ENCODE peak calls at places on chromosomes 2 and 18, in four cellular contexts. Q is left ventricle myocardium inferior; W is CD8-positive, alpha-beta T cell; I is fibroblast of lung. S is an unnamed sample.
A peak's percentile ranks its signal among the peaks of the same experiment; 100 is the strongest.

GRCh38 chr2:45715601-45716379 is 64.3 kb downstream of the PRKCE start:
- DNase-seq in I (no peak), W (no peak), Q (no peak), S (no peak)

GRCh38 chr2:219362524-219363164 is 25.1 kb downstream of the DNPEP start:
- DNase-seq in W (no peak), I (peak; percentile 98), Q (peak; percentile 61), S (no peak)

GRCh38 chr2:20633794-20634259 is 17.1 kb downstream of the HS1BP3 start:
- DNase-seq in Q (peak; percentile 36), I (no peak), W (no peak), S (peak; percentile 90)

GRCh38 chr2:150280255-150280654 is 207.2 kb downstream of the RND3 start:
- DNase-seq in I (peak; percentile 70), Q (no peak), W (no peak), S (no peak)

GRCh38 chr18:6289454-6290242 is 125.1 kb downstream of the L3MBTL4 start:
- DNase-seq in I (no peak), W (no peak), Q (no peak), S (no peak)

GRCh38 chr2:529425-529824 is 147.8 kb downstream of the TMEM18 start:
- DNase-seq in Q (no peak), I (no peak), W (no peak), S (no peak)

GRCh38 chr2:148483675-148484074 is 160.9 kb upstream of the EPC2 start:
- DNase-seq in W (no peak), Q (no peak), I (peak; percentile 28), S (no peak)

GRCh38 chr2:224584768-224585204 is 377 bp downstream of the CUL3 start:
- DNase-seq in I (peak; percentile 45), Q (peak; percentile 55), W (peak; percentile 70), S (no peak)

GRCh38 chr2:71455741-71456569 is 2.6 kb downstream of the DYSF start:
- DNase-seq in Q (peak; percentile 69), W (no peak), I (peak; percentile 48), S (no peak)

GRCh38 chr2:3264010-3264744 is 113.4 kb downstream of the EIPR1 start:
- DNase-seq in I (no peak), W (no peak), Q (no peak), S (no peak)

GRCh38 chr2:127638361-127639110 is 7.4 kb upstream of the GPR17 start:
- DNase-seq in W (no peak), Q (no peak), I (no peak), S (no peak)

GRCh38 chr2:86772626-86773025 is 18.1 kb downstream of the CD8A start:
- DNase-seq in W (no peak), I (no peak), Q (no peak), S (no peak)

GRCh38 chr18:45004531-45004930 is 323.8 kb downstream of the SETBP1 start:
- DNase-seq in W (no peak), I (peak; percentile 61), Q (no peak), S (no peak)

GRCh38 chr2:223537669-223538601 is 64.2 kb downstream of the SCG2 start:
- DNase-seq in I (peak; percentile 73), Q (no peak), W (no peak), S (no peak)

GRCh38 chr2:69954069-69954468 is 7.4 kb downstream of the ASPRV1 start:
- DNase-seq in W (no peak), Q (no peak), I (no peak), S (no peak)

GRCh38 chr2:88053301-88053700 is 2.3 kb downstream of the KRCC1 start:
- DNase-seq in W (no peak), Q (no peak), I (peak; percentile 29), S (no peak)

GRCh38 chr2:186874713-186875112 is 25.7 kb upstream of the ZSWIM2 start:
- DNase-seq in W (no peak), Q (no peak), I (no peak), S (no peak)

GRCh38 chr2:225170162-225170561 is 127.9 kb upstream of the DOCK10 start:
- DNase-seq in I (no peak), W (no peak), Q (no peak), S (no peak)

GRCh38 chr18:62450546-62451395 is 72.1 kb upstream of the ZCCHC2 start:
- DNase-seq in I (peak; percentile 81), Q (peak; percentile 63), W (no peak), S (no peak)

GRCh38 chr2:97267411-97268074 is 154.6 kb downstream of the ANKRD36 start:
- DNase-seq in I (no peak), W (peak; percentile 10), Q (no peak), S (peak; percentile 87)

GRCh38 chr2:43184339-43184895 is 42.0 kb downstream of the ZFP36L2 start:
- DNase-seq in I (peak; percentile 95), W (peak; percentile 50), Q (no peak), S (no peak)

GRCh38 chr18:69757733-69758132 is 189.9 kb downstream of the CD226 start:
- DNase-seq in W (no peak), Q (no peak), I (peak; percentile 80), S (no peak)

GRCh38 chr2:145380436-145381017 is 860.6 kb upstream of the ZEB2 start:
- DNase-seq in Q (no peak), I (peak; percentile 82), W (no peak), S (no peak)

GRCh38 chr2:98296435-98296834 is 49.8 kb upstream of the CNGA3 start:
- DNase-seq in W (no peak), Q (no peak), I (no peak), S (no peak)

GRCh38 chr2:430280-431040 is 142.6 kb upstream of the ALKAL2 start:
- DNase-seq in W (no peak), I (no peak), Q (no peak), S (no peak)

GRCh38 chr2:144490017-144490416 is 29.9 kb downstream of the ZEB2 start:
- DNase-seq in Q (no peak), W (no peak), I (no peak), S (no peak)

GRCh38 chr2:10258726-10259125 is 44.0 kb upstream of the HPCAL1 start:
- DNase-seq in W (no peak), I (no peak), Q (peak; percentile 1), S (peak; percentile 14)

GRCh38 chr2:129242201-129242710 is 737.2 kb upstream of the RAB6C start:
- DNase-seq in I (no peak), Q (no peak), W (no peak), S (no peak)

GRCh38 chr2:98769784-98770183 is 38.9 kb upstream of the MGAT4A start:
- DNase-seq in I (no peak), Q (no peak), W (peak; percentile 64), S (no peak)

GRCh38 chr2:19541884-19542283 is 183.5 kb upstream of the OSR1 start:
- DNase-seq in W (no peak), I (no peak), Q (no peak), S (no peak)

GRCh38 chr2:190986221-190986953 is 27.6 kb downstream of the STAT1 start:
- DNase-seq in I (no peak), W (no peak), Q (no peak), S (no peak)

GRCh38 chr2:215171151-215171550 is 32.7 kb upstream of the ABCA12 start:
- DNase-seq in W (no peak), I (peak; percentile 44), Q (no peak), S (no peak)
- TF ChIP-seq CTCF in W (no peak), I (no peak), Q (no peak), S (no peak)

GRCh38 chr2:16746329-16746728 is 80.7 kb upstream of the CYRIA start:
- DNase-seq in Q (no peak), W (no peak), I (no peak), S (no peak)

GRCh38 chr2:16747257-16747656 is 81.6 kb upstream of the CYRIA start:
- DNase-seq in W (no peak), I (no peak), Q (no peak), S (no peak)

GRCh38 chr2:16746833-16747232 is 81.2 kb upstream of the CYRIA start:
- DNase-seq in I (no peak), Q (no peak), W (no peak), S (no peak)

GRCh38 chr2:16745466-16745865 is 79.8 kb upstream of the CYRIA start:
- DNase-seq in Q (no peak), I (peak; percentile 3), W (no peak), S (no peak)

DNA sequence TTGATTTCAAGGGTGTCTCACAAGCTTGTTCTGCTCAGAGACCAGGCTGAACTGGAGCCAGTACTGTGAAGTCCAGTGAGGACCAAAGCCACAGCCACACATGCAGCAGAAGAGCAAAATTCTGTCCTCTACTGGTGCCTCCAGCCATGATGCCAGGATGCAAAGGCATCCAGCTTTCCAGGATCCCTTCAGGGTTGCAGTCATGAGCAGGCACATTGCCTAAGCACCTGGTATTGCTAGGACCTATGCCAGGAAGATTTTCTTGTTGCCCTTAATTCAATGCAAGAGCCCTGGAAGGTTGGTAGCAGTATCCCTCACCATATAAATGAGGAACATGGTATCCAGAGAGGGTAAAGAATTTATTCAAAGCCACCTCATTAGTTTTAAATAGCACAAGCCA is 78.9 kb upstream of the CYRIA start:
- DNase-seq in Q (no peak), W (no peak), I (no peak), S (no peak)
- TF ChIP-seq CTCF in Q (no peak), W (no peak), I (no peak), S (no peak)

DNA sequence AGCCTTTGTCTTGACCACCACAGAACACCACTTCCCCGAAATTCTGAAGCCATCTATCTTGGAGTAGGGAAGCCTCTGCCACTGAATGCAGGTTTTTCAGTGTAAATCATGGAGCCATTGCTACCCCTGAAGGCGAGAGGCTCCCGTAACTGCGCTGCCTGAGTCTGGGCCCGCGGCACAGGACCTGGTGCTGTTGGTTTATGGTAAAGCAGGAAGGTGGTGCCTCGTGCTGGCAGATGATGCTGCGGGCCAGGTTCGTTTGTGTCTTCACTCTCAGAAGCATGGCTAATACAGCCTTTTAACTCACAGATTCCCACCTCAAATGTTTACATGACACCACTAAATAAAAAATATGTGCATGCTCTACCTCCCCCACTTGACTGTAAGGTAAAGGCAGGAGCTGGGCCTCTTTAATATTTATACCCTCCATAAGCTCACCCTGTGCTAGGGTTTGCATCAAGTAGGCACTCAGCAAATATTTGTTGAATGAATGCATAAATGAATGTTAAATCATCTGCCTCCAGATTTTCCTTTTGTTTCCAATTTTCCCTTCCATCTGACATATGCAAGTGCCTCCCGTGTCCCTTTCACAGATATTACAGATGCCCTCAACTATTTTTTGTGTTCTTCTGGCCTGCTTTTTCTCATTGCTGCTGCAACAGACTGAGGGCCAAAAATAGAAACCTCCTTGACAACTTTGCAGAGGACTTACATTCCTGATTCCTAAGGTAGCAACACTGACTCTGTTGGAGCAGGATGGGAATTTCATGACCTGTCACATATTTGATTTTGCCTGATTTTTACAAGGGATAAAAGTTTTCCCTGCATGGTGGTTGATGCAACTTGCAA is 83.5 kb upstream of the CPO start:
- DNase-seq in W (no peak), I (peak; percentile 13), Q (no peak), S (no peak)
- TF ChIP-seq CTCF in W (no peak), I (no peak), Q (no peak), S (no peak)

DNA sequence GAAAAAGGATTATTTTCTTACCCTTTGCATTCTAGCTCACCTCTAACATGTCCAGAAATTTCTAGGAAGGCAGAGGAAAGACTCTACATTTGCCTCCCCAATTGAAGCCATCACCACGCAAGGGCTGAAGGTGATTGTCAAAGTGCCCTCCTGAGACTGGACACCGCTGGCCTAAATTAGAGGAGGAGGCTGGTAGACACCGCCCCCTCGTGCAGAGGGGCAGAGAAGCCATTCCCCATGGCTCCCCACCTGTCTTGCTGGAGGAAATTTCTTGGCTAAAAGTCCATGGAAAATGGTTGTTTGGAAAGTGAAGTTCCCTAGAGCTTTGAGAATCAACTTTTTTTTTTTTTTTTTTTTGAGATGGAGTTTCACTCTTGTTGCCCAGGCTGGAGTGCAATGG is 31.3 kb upstream of the CREB1 start:
- DNase-seq in Q (no peak), W (no peak), I (no peak), S (no peak)
- TF ChIP-seq CTCF in Q (no peak), W (no peak), I (no peak), S (no peak)

S was measured in chondrocyte.